ENCODE peak calls at places on chromosomes 3 and 15, in eight cellular contexts. F is effector CD4-positive, alpha-beta T cell; E is activated gamma-delta T cell treated with Interleukin-2 at 50 U/mL for 16 hours; M is nephron progenitor cell; I is body of pancreas; Q is T-cell; T is BE2C; R is IMR-90. B is an unnamed sample.

GRCh38 chr15:68599560-68600071 is 20.8 kb downstream of the CORO2B start:
- DNase-seq in M (peak), F (no peak), I (no peak), E (no peak), R (peak), T (peak), Q (no peak), B (peak)

GRCh38 chr15:80191897-80192595 is 39.2 kb downstream of the FAH start:
- DNase-seq in T (no peak), F (no peak), I (no peak), R (no peak), M (no peak), E (no peak), Q (no peak), B (no peak)

GRCh38 chr3:157542711-157543485 is 39.7 kb upstream of the VEPH1 start:
- DNase-seq in E (no peak), T (peak), F (no peak), I (peak), M (peak), R (peak), Q (no peak), B (peak)

GRCh38 chr3:134356411-134357040 is 17.7 kb downstream of the AMOTL2 start:
- DNase-seq in F (no peak), T (no peak), Q (no peak), M (no peak), R (no peak), E (no peak), I (no peak), B (no peak)

GRCh38 chr3:128486692-128487537 is 6.1 kb downstream of the GATA2 start:
- DNase-seq in F (no peak), E (no peak), T (peak), R (peak), Q (no peak), I (peak), M (peak), B (peak)

GRCh38 chr3:20280257-20280656 is 94.3 kb upstream of the SGO1 start:
- DNase-seq in F (no peak), M (no peak), E (no peak), I (no peak), Q (no peak), R (no peak), T (no peak), B (no peak)

GRCh38 chr3:24607281-24607680 is 112.6 kb upstream of the THRB start:
- DNase-seq in R (no peak), I (no peak), E (no peak), F (no peak), M (no peak), T (no peak), Q (no peak), B (no peak)

GRCh38 chr3:170007031-170007663 is 30.6 kb upstream of the GPR160 start:
- DNase-seq in F (no peak), R (peak), I (no peak), E (peak), Q (peak), T (no peak), M (no peak), B (peak)

GRCh38 chr3:87503901-87504498 is 227.6 kb upstream of the POU1F1 start:
- DNase-seq in M (peak), R (peak), F (no peak), T (peak), E (no peak), Q (no peak), I (peak), B (peak)

GRCh38 chr15:95152741-95153140 is 921.4 kb downstream of the MCTP2 start:
- DNase-seq in E (no peak), T (no peak), F (no peak), M (no peak), Q (no peak), R (no peak), I (no peak), B (no peak)

GRCh38 chr15:83848315-83849050 is 194.6 kb downstream of the ADAMTSL3 start:
- DNase-seq in E (no peak), T (no peak), M (no peak), Q (no peak), R (peak), F (no peak), I (no peak), B (peak)

GRCh38 chr15:66657062-66658020 is 44.7 kb upstream of the SMAD6 start:
- DNase-seq in E (no peak), R (no peak), I (no peak), F (no peak), Q (no peak), M (peak), T (no peak), B (peak)

GRCh38 chr3:146801492-146801891 is 196.3 kb upstream of the PLSCR5 start:
- DNase-seq in F (no peak), T (no peak), Q (no peak), I (no peak), M (no peak), E (no peak), R (no peak), B (no peak)

GRCh38 chr3:12120374-12121140 is 38.2 kb downstream of the TIMP4 start:
- DNase-seq in R (no peak), M (no peak), E (no peak), F (no peak), T (no peak), Q (no peak), I (no peak), B (no peak)

GRCh38 chr15:69288531-69289311 is 10.0 kb upstream of the PAQR5 start:
- DNase-seq in T (no peak), F (no peak), M (no peak), I (no peak), R (no peak), E (no peak), Q (no peak), B (no peak)

GRCh38 chr3:195071916-195072820 is 198.8 kb downstream of the XXYLT1 start:
- DNase-seq in M (no peak), Q (no peak), F (no peak), E (no peak), T (peak), R (no peak), I (peak), B (no peak)

GRCh38 chr15:78810377-78811123 is 714 bp downstream of the ADAMTS7 start:
- DNase-seq in F (no peak), Q (peak), I (peak), E (no peak), R (peak), T (peak), M (peak), B (peak)

GRCh38 chr3:22981176-22981575 is 222.0 kb upstream of the UBE2E2 start:
- DNase-seq in Q (no peak), M (no peak), E (no peak), T (no peak), F (no peak), R (no peak), I (no peak), B (no peak)

GRCh38 chr15:62977952-62978811 is 64.4 kb upstream of the TPM1 start:
- DNase-seq in Q (no peak), I (no peak), M (no peak), F (no peak), E (no peak), T (peak), R (peak), B (peak)

GRCh38 chr3:149621218-149622005 is 36.4 kb downstream of the WWTR1 start:
- DNase-seq in E (no peak), F (no peak), M (no peak), T (no peak), R (peak), I (no peak), Q (no peak), B (peak)

GRCh38 chr15:90101130-90101968 is 919 bp downstream of the IDH2 start:
- DNase-seq in F (no peak), E (no peak), I (peak), T (peak), Q (peak), R (no peak), M (peak), B (no peak)

GRCh38 chr3:43363621-43364266 is 77.4 kb downstream of the SNRK start:
- DNase-seq in T (no peak), F (no peak), M (no peak), E (no peak), Q (no peak), R (peak), I (no peak), B (peak)